ENCODE peak calls at places on chromosomes 11 and 22, in ten cellular contexts. I is HepG2; M is pancreas; T is GM13976; K is neural crest cell; D is Peyer's patch; G is CD8-positive, alpha-beta T cell; C is HCT116; A is colonic mucosa; F is testis. W is an unnamed sample.

GRCh38 chr11:123231263-123231662 is 36.2 kb upstream of the CLMP start:
- DNase-seq in I (peak), M (no peak), T (no peak), K (no peak), D (no peak), G (no peak), C (no peak), A (no peak), F (no peak), W (no peak)

GRCh38 chr11:64086263-64086938 is 50.7 kb downstream of the FLRT1 start:
- DNase-seq in I (no peak), M (no peak), T (no peak), K (no peak), D (no peak), G (no peak), C (no peak), A (peak), F (peak), W (no peak)

GRCh38 chr11:128291043-128291442 is 296.3 kb downstream of the ETS1 start:
- DNase-seq in I (no peak), M (no peak), T (no peak), K (no peak), D (no peak), G (no peak), C (no peak), A (no peak), F (no peak), W (no peak)

GRCh38 chr11:65551572-65552398 is 6.4 kb downstream of the LTBP3 start:
- DNase-seq in I (peak), M (peak), T (peak), K (no peak), D (peak), G (peak), C (peak), A (peak), F (peak), W (peak)

GRCh38 chr22:31872209-31872608 is 72.1 kb upstream of the YWHAH start:
- DNase-seq in I (peak), M (no peak), T (no peak), K (no peak), D (no peak), G (no peak), C (no peak), A (no peak), F (no peak), W (no peak)

GRCh38 chr11:6604081-6604626 is 580 bp downstream of the ILK start:
- DNase-seq in I (peak), M (peak), T (peak), K (no peak), D (peak), G (peak), C (no peak), A (peak), F (peak), W (peak)

GRCh38 chr22:44988671-44989070 is 21.1 kb downstream of the PHF21B start:
- DNase-seq in I (no peak), M (no peak), T (no peak), K (no peak), D (no peak), G (no peak), C (no peak), A (no peak), F (no peak), W (no peak)

GRCh38 chr11:5600374-5600851 is 4.0 kb downstream of the TRIM6 start:
- DNase-seq in I (peak), M (peak), T (peak), K (peak), D (peak), G (peak), C (peak), A (peak), F (peak), W (peak)

GRCh38 chr11:12716816-12717215 is 42.6 kb downstream of the TEAD1 start:
- DNase-seq in I (no peak), M (no peak), T (no peak), K (no peak), D (no peak), G (no peak), C (no peak), A (no peak), F (no peak), W (no peak)

GRCh38 chr11:114366331-114367243 is 33.7 kb downstream of the C11orf71 start:
- DNase-seq in I (no peak), M (no peak), T (no peak), K (no peak), D (no peak), G (no peak), C (no peak), A (no peak), F (no peak), W (no peak)

GRCh38 chr11:23138761-23139160 is 278.5 kb upstream of the CCDC179 start:
- DNase-seq in I (no peak), M (no peak), T (no peak), K (no peak), D (no peak), G (no peak), C (no peak), A (no peak), F (no peak), W (no peak)

GRCh38 chr22:35561796-35562526 is 21.3 kb downstream of the RASD2 start:
- DNase-seq in I (no peak), M (no peak), T (no peak), K (no peak), D (no peak), G (no peak), C (peak), A (no peak), F (no peak), W (no peak)

GRCh38 chr11:73414977-73415492 is 38.8 kb downstream of the RELT start:
- DNase-seq in I (no peak), M (no peak), T (peak), K (no peak), D (no peak), G (no peak), C (no peak), A (no peak), F (no peak), W (no peak)

GRCh38 chr11:65498977-65499712 is at the start of gene MALAT1:
- DNase-seq in I (peak), M (peak), T (no peak), K (peak), D (peak), G (peak), C (peak), A (peak), F (peak), W (peak)

GRCh38 chr11:2100361-2101170 is 38.6 kb downstream of the IGF2 start:
- DNase-seq in I (no peak), M (peak), T (no peak), K (no peak), D (peak), G (peak), C (no peak), A (no peak), F (peak), W (no peak)

GRCh38 chr11:65380460-65381126 is 1.9 kb downstream of the SLC25A45 start:
- DNase-seq in I (no peak), M (peak), T (no peak), K (no peak), D (peak), G (no peak), C (no peak), A (peak), F (no peak), W (no peak)

GRCh38 chr22:39209756-39210155 is 35.0 kb downstream of the PDGFB start:
- DNase-seq in I (no peak), M (no peak), T (no peak), K (no peak), D (no peak), G (no peak), C (no peak), A (no peak), F (no peak), W (no peak)

GRCh38 chr11:117145393-117145761 is 1.3 kb downstream of the PAFAH1B2 start:
- DNase-seq in I (peak), M (no peak), T (peak), K (no peak), D (no peak), G (no peak), C (no peak), A (peak), F (peak), W (peak)

GRCh38 chr22:36809351-36809750 is 7.5 kb downstream of the PVALB start:
- DNase-seq in I (no peak), M (no peak), T (no peak), K (no peak), D (no peak), G (no peak), C (no peak), A (no peak), F (no peak), W (no peak)

GRCh38 chr22:36807627-36808026 is 9.2 kb downstream of the PVALB start:
- DNase-seq in I (no peak), M (no peak), T (no peak), K (no peak), D (no peak), G (no peak), C (no peak), A (no peak), F (no peak), W (no peak)

GRCh38 chr22:36814796-36815195 is 2.0 kb downstream of the PVALB start:
- DNase-seq in I (no peak), M (no peak), T (no peak), K (no peak), D (no peak), G (no peak), C (no peak), A (no peak), F (no peak), W (no peak)

GRCh38 chr22:36808611-36809344 is 8.1 kb downstream of the PVALB start:
- DNase-seq in I (no peak), M (no peak), T (no peak), K (no peak), D (no peak), G (no peak), C (no peak), A (no peak), F (no peak), W (no peak)

GRCh38 chr22:36811094-36811797 is 5.6 kb downstream of the PVALB start:
- DNase-seq in I (no peak), M (no peak), T (no peak), K (no peak), D (no peak), G (no peak), C (no peak), A (no peak), F (no peak), W (no peak)
- TF ChIP-seq CTCF in I (no peak), M (no peak), T (no peak), K (no peak), D (no peak), G (no peak), C (no peak), A (no peak), F (no peak), W (no peak)

GRCh38 chr22:42614312-42615091 is at the start of gene POLDIP3:
- DNase-seq in I (peak), M (peak), T (peak), K (peak), D (peak), G (peak), C (peak), A (peak), F (peak), W (peak)
- TF ChIP-seq CTCF in I (peak), M (no peak), T (peak), K (peak), D (no peak), G (no peak), C (no peak), A (peak), F (peak), W (peak)

GRCh38 chr11:20759541-20759940 is 90.2 kb downstream of the NELL1 start:
- DNase-seq in I (no peak), M (no peak), T (no peak), K (no peak), D (no peak), G (no peak), C (no peak), A (no peak), F (no peak), W (no peak)

GRCh38 chr11:20754957-20755356 is 85.6 kb downstream of the NELL1 start:
- DNase-seq in I (peak), M (no peak), T (no peak), K (no peak), D (no peak), G (no peak), C (no peak), A (no peak), F (peak), W (no peak)
- TF ChIP-seq CTCF in I (peak), M (no peak), T (no peak), K (no peak), D (no peak), G (no peak), C (no peak), A (no peak), F (no peak), W (peak)

GRCh38 chr11:126628790-126629621 is 273.5 kb downstream of the ST3GAL4 start:
- DNase-seq in I (no peak), M (no peak), T (no peak), K (no peak), D (no peak), G (no peak), C (no peak), A (no peak), F (no peak), W (no peak)
- TF ChIP-seq CTCF in I (no peak), M (no peak), T (no peak), K (no peak), D (no peak), G (no peak), C (no peak), A (no peak), F (no peak), W (no peak)

DNA sequence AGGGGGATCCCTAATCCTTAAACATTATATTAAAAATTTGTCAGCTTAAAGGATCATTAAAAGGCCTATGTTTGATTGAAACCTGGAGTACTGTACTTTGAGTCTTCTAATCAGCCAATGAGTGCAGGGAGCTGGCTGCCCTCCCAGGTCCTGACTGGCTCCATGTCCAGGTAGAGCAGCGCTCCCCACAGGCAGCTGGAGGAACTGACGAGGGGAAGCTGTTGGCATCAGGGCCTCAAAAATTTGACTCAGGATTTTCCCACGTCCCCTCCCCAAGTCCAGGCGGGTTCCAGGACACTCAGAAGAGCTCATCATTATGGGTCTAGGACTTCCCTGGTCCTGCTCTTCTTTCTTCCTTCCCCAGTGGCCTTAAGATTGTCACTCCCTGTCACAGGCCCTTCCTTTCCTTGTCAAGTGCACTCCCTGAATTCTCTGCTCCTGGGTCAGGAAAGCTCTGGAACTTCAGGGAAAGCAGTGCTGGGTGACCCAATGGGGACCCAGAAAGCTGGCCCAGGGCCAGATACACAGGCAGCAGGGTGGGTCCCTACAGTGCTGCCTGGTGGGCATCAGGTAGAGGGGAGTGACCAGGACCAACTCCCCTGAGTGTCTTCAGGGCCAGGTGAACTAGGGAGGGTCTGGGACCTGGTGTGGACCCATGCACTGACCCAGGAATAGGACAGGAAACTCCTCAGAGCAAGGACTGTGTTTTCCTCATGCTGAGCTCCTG is 65.5 kb downstream of the GGTLC2 start:
- DNase-seq in I (no peak), M (peak), T (no peak), K (no peak), D (no peak), G (no peak), C (no peak), A (no peak), F (peak), W (no peak)
- TF ChIP-seq CTCF in I (peak), M (peak), T (peak), K (peak), D (no peak), G (no peak), C (peak), A (no peak), F (no peak), W (no peak)

DNA sequence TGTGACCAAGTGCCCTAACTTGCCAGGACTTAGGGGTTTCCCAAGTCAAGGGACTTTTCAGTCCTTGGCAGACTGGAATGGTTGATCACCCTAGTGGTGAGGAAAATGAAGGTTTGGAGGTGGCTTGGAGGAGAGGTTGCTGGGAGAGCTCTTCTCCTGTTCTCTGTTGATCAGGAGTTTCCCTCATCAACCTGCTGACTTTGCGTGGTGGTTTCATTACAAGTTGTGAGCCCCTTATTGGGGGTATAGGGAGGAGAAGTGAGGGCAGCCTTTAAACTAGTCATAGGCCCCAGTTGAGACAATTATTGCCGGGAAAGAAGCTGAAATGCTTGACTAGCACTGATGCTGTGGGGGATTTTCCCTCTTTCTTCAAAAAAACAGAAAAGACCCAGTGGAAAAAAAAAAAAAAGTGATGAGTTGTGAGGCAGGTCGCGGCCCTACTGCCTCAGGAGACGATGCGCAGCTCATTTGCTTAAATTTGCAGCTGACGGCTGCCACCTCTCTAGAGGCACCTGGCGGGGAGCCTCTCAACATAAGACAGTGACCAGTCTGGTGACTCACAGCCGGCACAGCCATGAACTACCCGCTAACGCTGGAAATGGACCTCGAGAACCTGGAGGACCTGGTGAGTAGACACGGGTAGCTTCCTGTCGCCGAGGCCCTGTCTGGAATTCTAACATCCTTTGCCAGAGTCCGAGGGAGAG is at the start of gene CXCR5:
- DNase-seq in I (no peak), M (no peak), T (peak), K (no peak), D (no peak), G (peak), C (no peak), A (no peak), F (no peak), W (peak)
- TF ChIP-seq CTCF in I (no peak), M (no peak), T (peak), K (no peak), D (peak), G (no peak), C (no peak), A (no peak), F (no peak), W (peak)

DNA sequence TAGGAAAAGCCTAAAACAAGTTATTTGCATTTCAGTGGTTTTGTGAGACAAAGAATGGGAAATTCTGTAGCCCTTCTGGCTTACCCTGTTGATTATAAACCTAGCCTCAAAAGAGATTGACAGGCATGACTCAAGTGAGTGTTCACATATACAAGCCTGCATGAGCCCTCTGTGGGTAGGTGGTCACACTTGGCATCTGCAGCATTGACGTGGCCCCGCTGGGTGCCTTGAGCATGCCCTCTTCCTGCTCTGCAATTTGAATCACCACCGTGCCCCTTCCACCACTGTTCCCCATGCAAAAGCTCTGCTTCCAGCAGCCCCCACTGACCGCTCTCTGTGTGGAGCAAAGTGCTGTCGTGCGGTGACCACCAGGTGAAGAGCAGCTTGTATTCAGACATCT is 21.0 kb upstream of the ADSL start:
- DNase-seq in I (no peak), M (no peak), T (no peak), K (no peak), D (no peak), G (peak), C (no peak), A (no peak), F (no peak), W (peak)
- TF ChIP-seq CTCF in I (no peak), M (no peak), T (no peak), K (no peak), D (no peak), G (no peak), C (no peak), A (no peak), F (no peak), W (no peak)

W was measured in GM13977.